ENCODE peak calls at places on chromosome 21, in ten cellular contexts. U is right cardiac atrium; Y is IMR-90; C is ascending aorta; R is CD8-positive, alpha-beta memory T cell; V is body of pancreas; Z is suprapubic skin; H is colonic mucosa; S is psoas muscle; G is heart right ventricle. I is an unnamed sample.

GRCh38 chr21:26072891-26073615 is 97.5 kb downstream of the APP start:
- DNase-seq in U (no peak), Y (peak; percentile 87), C (no peak), R (no peak), V (no peak), Z (no peak), H (no peak), S (no peak), G (no peak), I (no peak)

GRCh38 chr21:25330266-25330665 is 277.0 kb downstream of the MRPL39 start:
- DNase-seq in U (no peak), Y (peak; percentile 61), C (no peak), R (no peak), V (no peak), Z (no peak), H (no peak), S (no peak), G (no peak), I (no peak)

GRCh38 chr21:37873655-37874054 is 42.6 kb downstream of the KCNJ6 start:
- DNase-seq in U (no peak), Y (peak; percentile 43), C (no peak), R (no peak), V (no peak), Z (no peak), H (no peak), S (no peak), G (no peak), I (no peak)

GRCh38 chr21:41966872-41967621 is 13.2 kb upstream of the C2CD2 start:
- DNase-seq in U (no peak), Y (no peak), C (no peak), R (no peak), V (no peak), Z (peak; percentile 41), H (peak; percentile 14), S (peak; percentile 32), G (no peak), I (no peak)

GRCh38 chr21:46216132-46216747 is 12.3 kb downstream of the LSS start:
- DNase-seq in U (no peak), Y (no peak), C (no peak), R (no peak), V (no peak), Z (peak; percentile 61), H (no peak), S (no peak), G (no peak), I (no peak)

GRCh38 chr21:46618738-46619369 is 14.0 kb upstream of the S100B start:
- DNase-seq in U (no peak), Y (peak; percentile 43), C (no peak), R (no peak), V (no peak), Z (no peak), H (no peak), S (no peak), G (no peak), I (no peak)

GRCh38 chr21:46294647-46295176 is 8.6 kb downstream of the YBEY start:
- DNase-seq in U (peak; percentile 54), Y (peak; percentile 68), C (no peak), R (no peak), V (peak; percentile 17), Z (no peak), H (no peak), S (no peak), G (peak; percentile 40), I (no peak)

GRCh38 chr21:17688912-17689874 is 76.5 kb upstream of the BTG3 start:
- DNase-seq in U (peak; percentile 74), Y (peak; percentile 12), C (no peak), R (peak; percentile 36), V (peak; percentile 28), Z (no peak), H (peak; percentile 39), S (no peak), G (peak; percentile 35), I (peak; percentile 28)

GRCh38 chr21:17498586-17498985 is 14.3 kb upstream of the CXADR start:
- DNase-seq in U (no peak), Y (no peak), C (no peak), R (no peak), V (no peak), Z (no peak), H (no peak), S (no peak), G (no peak), I (no peak)

GRCh38 chr21:25818156-25818950 is 83.6 kb downstream of the GABPA start:
- DNase-seq in U (no peak), Y (no peak), C (no peak), R (no peak), V (no peak), Z (no peak), H (no peak), S (no peak), G (no peak), I (no peak)

GRCh38 chr21:41438425-41439113 is 12.5 kb downstream of the MX1 start:
- DNase-seq in U (no peak), Y (no peak), C (no peak), R (no peak), V (no peak), Z (no peak), H (no peak), S (no peak), G (no peak), I (no peak)

GRCh38 chr21:32521736-32522360 is 63.5 kb downstream of the TCP10L start:
- DNase-seq in U (peak; percentile 59), Y (no peak), C (no peak), R (no peak), V (no peak), Z (no peak), H (no peak), S (no peak), G (no peak), I (no peak)

GRCh38 chr21:32523463-32523862 is 61.9 kb downstream of the TCP10L start:
- DNase-seq in U (peak; percentile 53), Y (no peak), C (no peak), R (no peak), V (no peak), Z (no peak), H (no peak), S (no peak), G (no peak), I (no peak)

GRCh38 chr21:32520885-32521735 is 64.2 kb downstream of the TCP10L start:
- DNase-seq in U (peak; percentile 97), Y (peak; percentile 97), C (no peak), R (no peak), V (peak; percentile 79), Z (peak; percentile 90), H (peak; percentile 68), S (peak; percentile 91), G (peak; percentile 96), I (no peak)

GRCh38 chr21:32524010-32524719 is 61.2 kb downstream of the TCP10L start:
- DNase-seq in U (peak; percentile 74), Y (peak; percentile 83), C (no peak), R (no peak), V (no peak), Z (no peak), H (no peak), S (no peak), G (peak; percentile 67), I (no peak)

GRCh38 chr21:32525282-32525681 is 60.0 kb downstream of the TCP10L start:
- DNase-seq in U (no peak), Y (no peak), C (no peak), R (no peak), V (no peak), Z (no peak), H (no peak), S (no peak), G (no peak), I (no peak)
- H3K27ac ChIP-seq in U (peak overlapping the region; percentile 20), Y (no peak overlapping the region), C (peak overlapping the region; percentile 44), R (no peak overlapping the region), V (no peak overlapping the region), Z (peak overlapping the region; percentile 19), H (no peak overlapping the region), S (peak overlapping the region; percentile 68), G (peak overlapping the region; percentile 86), I (no peak overlapping the region)

DNA sequence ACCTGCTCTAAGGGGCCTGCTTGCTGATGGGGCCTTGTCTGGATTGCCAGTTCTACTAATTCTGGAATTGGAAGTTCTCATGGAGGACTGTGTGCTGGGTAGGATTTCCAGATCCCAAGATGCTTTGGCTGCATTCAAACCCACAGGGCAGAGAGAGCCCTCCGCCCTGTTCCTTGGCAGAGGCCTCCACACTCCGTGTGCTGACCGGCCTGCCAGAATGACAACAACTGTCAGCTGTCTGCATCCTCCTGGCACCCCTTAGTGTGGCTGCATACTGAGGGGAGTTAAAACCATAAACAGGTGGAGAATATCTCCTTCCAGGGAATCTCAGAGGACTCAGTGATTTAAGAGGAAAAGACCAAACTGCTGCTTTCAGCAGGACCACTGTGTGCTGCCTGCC is 60.7 kb downstream of the ADARB1 start:
- DNase-seq in U (no peak), Y (no peak), C (no peak), R (no peak), V (no peak), Z (no peak), H (no peak), S (peak; percentile 85), G (no peak), I (no peak)
- H3K4me1 ChIP-seq in U (peaks cover 3% of the 10 kb centered on the region), Y (peaks cover 31% of the 10 kb centered on the region), C (peaks cover 10% of the 10 kb centered on the region), R (peaks cover 13% of the 10 kb centered on the region), V (no peaks in the 10 kb centered on the region), Z (peaks cover 56% of the 10 kb centered on the region), H (no peaks in the 10 kb centered on the region), S (peaks cover 60% of the 10 kb centered on the region), G (peaks cover 43% of the 10 kb centered on the region), I (no peaks in the 10 kb centered on the region)

GRCh38 chr21:20334585-20334984 is 663.6 kb upstream of the NCAM2 start:
- DNase-seq in U (no peak), Y (no peak), C (no peak), R (no peak), V (no peak), Z (no peak), H (no peak), S (no peak), G (no peak), I (no peak)

GRCh38 chr21:20329636-20330035 is 668.6 kb upstream of the NCAM2 start:
- DNase-seq in U (no peak), Y (no peak), C (no peak), R (no peak), V (no peak), Z (no peak), H (no peak), S (no peak), G (no peak), I (no peak)

GRCh38 chr21:20330652-20331051 is 667.6 kb upstream of the NCAM2 start:
- DNase-seq in U (no peak), Y (no peak), C (no peak), R (no peak), V (no peak), Z (no peak), H (no peak), S (no peak), G (no peak), I (no peak)
- H3K4me3 ChIP-seq in U (no peak overlapping the region), Y (no peak overlapping the region), C (no peak overlapping the region), R (no peak overlapping the region), V (no peak overlapping the region), Z (no peak overlapping the region), H (no peak overlapping the region), S (no peak overlapping the region), G (no peak overlapping the region), I (no peak overlapping the region)

DNA sequence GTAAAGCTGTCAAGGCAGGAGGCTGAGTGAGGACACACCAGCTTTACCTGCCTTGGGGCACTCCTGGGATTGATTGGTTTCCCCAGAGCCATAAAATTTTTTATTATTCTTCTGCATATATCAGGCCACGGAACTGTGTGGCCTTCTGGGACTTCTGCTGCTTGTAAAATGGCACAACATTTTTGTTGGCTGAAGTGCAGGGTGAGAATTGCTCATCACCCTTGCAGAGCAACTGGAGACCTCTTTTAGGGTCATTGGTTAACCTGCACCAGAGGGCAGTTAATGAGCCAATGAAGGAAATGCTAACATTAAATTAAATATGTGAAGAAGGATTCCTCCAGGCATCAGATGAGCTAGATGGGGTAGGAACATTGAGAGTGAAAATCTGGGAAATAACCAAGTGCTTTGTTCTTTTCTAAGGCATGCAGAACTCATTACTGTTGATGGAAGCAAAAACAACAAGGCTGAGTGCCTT is 87.7 kb downstream of the LTN1 start:
- DNase-seq in U (no peak), Y (no peak), C (no peak), R (no peak), V (no peak), Z (no peak), H (peak; percentile 53), S (no peak), G (no peak), I (no peak)
- H3K27ac ChIP-seq in U (no peak overlapping the region), Y (no peak overlapping the region), C (no peak overlapping the region), R (no peak overlapping the region), V (no peak overlapping the region), Z (no peak overlapping the region), H (no peak overlapping the region), S (no peak overlapping the region), G (no peak overlapping the region), I (no peak overlapping the region)

I was measured in effector memory CD4-positive, alpha-beta T cell.